ENCODE peak calls at places on chromosomes 12 and 14, in four cellular contexts. W is AG04450, M is adipocyte, I is GM23338. G is an unnamed sample.

GRCh38 chr12:122862110-122862634 is 26.9 kb downstream of the HIP1R start:
- DNase-seq in W (no peak), M (no peak), I (no peak), G (no peak)

GRCh38 chr14:65336191-65336591 is 76.3 kb upstream of the FUT8 start:
- DNase-seq in W (peak; percentile 34), M (peak; percentile 78), I (no peak), G (peak; percentile 54)

GRCh38 chr12:131832393-131833231 is 4.4 kb downstream of the MMP17 start:
- DNase-seq in W (peak; percentile 52), M (peak; percentile 51), I (no peak), G (peak; percentile 78)

GRCh38 chr12:1939745-1940607 is 21.5 kb upstream of the CACNA2D4 start:
- DNase-seq in W (peak; percentile 68), M (peak; percentile 91), I (peak; percentile 82), G (peak; percentile 67)

GRCh38 chr12:94149781-94150482 is 1.6 kb downstream of the PLXNC1 start:
- DNase-seq in W (no peak), M (peak; percentile 34), I (peak; percentile 77), G (peak; percentile 49)

GRCh38 chr12:44930972-44931600 is 55.0 kb upstream of the NELL2 start:
- DNase-seq in W (peak; percentile 13), M (peak; percentile 96), I (peak; percentile 95), G (peak; percentile 22)

GRCh38 chr12:6825398-6826124 is 2.6 kb upstream of the P3H3 start:
- DNase-seq in W (peak; percentile 60), M (peak; percentile 93), I (peak; percentile 91), G (peak; percentile 81)

GRCh38 chr14:55628426-55628825 is 48.4 kb downstream of the KTN1 start:
- DNase-seq in W (no peak), M (no peak), I (no peak), G (no peak)

GRCh38 chr12:48865141-48865440 is 579 bp downstream of the RND1 start:
- DNase-seq in W (no peak), M (no peak), I (peak; percentile 44), G (no peak)

GRCh38 chr12:22477166-22477893 is 67.0 kb downstream of the C2CD5 start:
- DNase-seq in W (peak; percentile 32), M (peak; percentile 91), I (no peak), G (peak; percentile 85)

GRCh38 chr12:67430708-67431335 is 161.7 kb downstream of the CAND1 start:
- DNase-seq in W (no peak), M (no peak), I (peak; percentile 47), G (no peak)

GRCh38 chr14:89503458-89503996 is 86.5 kb upstream of the FOXN3 start:
- DNase-seq in W (no peak), M (no peak), I (no peak), G (no peak)

GRCh38 chr12:86261142-86261541 is 5.0 kb upstream of the MGAT4C start:
- DNase-seq in W (no peak), M (peak; percentile 41), I (no peak), G (no peak)

GRCh38 chr12:57517187-57517586 is 3.1 kb downstream of the DDIT3 start:
- DNase-seq in W (no peak), M (peak; percentile 48), I (no peak), G (peak; percentile 82)

GRCh38 chr12:124919646-124920352 is 5.3 kb upstream of the UBC start:
- DNase-seq in W (no peak), M (no peak), I (no peak), G (no peak)

GRCh38 chr12:117064596-117064995 is 34.6 kb downstream of the TESC start:
- DNase-seq in W (no peak), M (no peak), I (no peak), G (no peak)

GRCh38 chr14:59020382-59020781 is 168.1 kb upstream of the DAAM1 start:
- DNase-seq in W (no peak), M (peak; percentile 50), I (peak; percentile 52), G (peak; percentile 61)

GRCh38 chr12:16685107-16685506 is 79.1 kb upstream of the LMO3 start:
- DNase-seq in W (no peak), M (no peak), I (peak; percentile 12), G (no peak)

GRCh38 chr14:50736932-50737419 is 68.9 kb upstream of the SAV1 start:
- DNase-seq in W (no peak), M (no peak), I (no peak), G (no peak)

GRCh38 chr12:87304406-87304805 is 724.8 kb downstream of the C12orf50 start:
- DNase-seq in W (no peak), M (no peak), I (peak; percentile 6), G (no peak)

GRCh38 chr12:125267114-125267513 is 201.9 kb downstream of the AACS start:
- DNase-seq in W (no peak), M (no peak), I (no peak), G (no peak)

GRCh38 chr12:124660846-124661245 is 93.4 kb upstream of the NCOR2 start:
- DNase-seq in W (no peak), M (no peak), I (no peak), G (no peak)

GRCh38 chr14:24430143-24430681 is 458 bp downstream of the KHNYN start:
- DNase-seq in W (no peak), M (peak; percentile 91), I (peak; percentile 68), G (peak; percentile 85)

GRCh38 chr12:2023365-2023764 is 19.1 kb upstream of the DCP1B start:
- DNase-seq in W (no peak), M (no peak), I (peak; percentile 38), G (no peak)

GRCh38 chr12:104737682-104738370 is 220.3 kb downstream of the SLC41A2 start:
- DNase-seq in W (no peak), M (no peak), I (no peak), G (no peak)

GRCh38 chr12:69645031-69645430 is 34.3 kb upstream of the LRRC10 start:
- DNase-seq in W (no peak), M (no peak), I (no peak), G (no peak)

GRCh38 chr14:36507847-36508417 is 12.1 kb downstream of the NKX2-1 start:
- DNase-seq in W (no peak), M (no peak), I (peak; percentile 46), G (no peak)
- H3K4me3 ChIP-seq in W (no peak overlapping the region), M (no peak overlapping the region), I (peak overlapping the region; percentile 52), G (no peak overlapping the region)

GRCh38 chr14:99966912-99967311 is 98.3 kb upstream of the EVL start:
- DNase-seq in W (no peak), M (no peak), I (no peak), G (no peak)

GRCh38 chr14:99966436-99966835 is 98.8 kb upstream of the EVL start:
- DNase-seq in W (no peak), M (no peak), I (no peak), G (no peak)

GRCh38 chr14:99968931-99969330 is 96.3 kb upstream of the EVL start:
- DNase-seq in W (no peak), M (peak; percentile 40), I (no peak), G (peak; percentile 36)

GRCh38 chr14:99969673-99970322 is 95.4 kb upstream of the EVL start:
- DNase-seq in W (no peak), M (no peak), I (no peak), G (no peak)

GRCh38 chr14:99968156-99968920 is 96.9 kb upstream of the EVL start:
- DNase-seq in W (peak; percentile 77), M (peak; percentile 88), I (no peak), G (peak; percentile 92)
- H3K4me3 ChIP-seq in W (no peak overlapping the region), M (peak overlapping the region; percentile 19), I (no peak overlapping the region), G (no peak overlapping the region)

GRCh38 chr14:70645892-70646291 is 4.2 kb downstream of the TTC9 start:
- DNase-seq in W (no peak), M (no peak), I (no peak), G (no peak)
- H3K4me3 ChIP-seq in W (no peak overlapping the region), M (no peak overlapping the region), I (peak overlapping the region; percentile 93), G (no peak overlapping the region)

GRCh38 chr12:19546611-19547162 is 107.4 kb downstream of the AEBP2 start:
- DNase-seq in W (no peak), M (peak; percentile 39), I (no peak), G (peak; percentile 64)
- H3K4me3 ChIP-seq in W (peak overlapping the region; percentile 7), M (peak overlapping the region; percentile 71), I (no peak overlapping the region), G (no peak overlapping the region)